ENCODE peak calls at places on chromosomes 7 and 10, in six cellular contexts. Y is colonic mucosa; N is Panc1; S is hepatocyte; Q is K562; V is CD8-positive, alpha-beta memory T cell. G is an unnamed sample.

GRCh38 chr7:47669178-47669878 is 87.4 kb upstream of the TNS3 start:
- DNase-seq in N (no peak), S (peak; percentile 77), Y (peak; percentile 64), Q (no peak), V (no peak), G (no peak)

GRCh38 chr10:3027866-3028265 is 39.5 kb upstream of the PFKP start:
- DNase-seq in Y (no peak), Q (no peak), N (no peak), V (no peak), S (no peak), G (no peak)

GRCh38 chr10:67839957-67840356 is 2.0 kb upstream of the DNAJC12 start:
- DNase-seq in V (no peak), S (no peak), Q (no peak), N (no peak), Y (no peak), G (no peak)

GRCh38 chr7:38070718-38071117 is 107.3 kb upstream of the STARD3NL start:
- DNase-seq in S (peak; percentile 11), N (peak; percentile 12), Q (peak; percentile 16), V (no peak), Y (no peak), G (peak; percentile 56)

GRCh38 chr10:94439275-94439861 is 37.0 kb downstream of the TBC1D12 start:
- DNase-seq in S (no peak), N (no peak), Q (no peak), Y (peak; percentile 27), V (no peak), G (no peak)

GRCh38 chr10:91540714-91541113 is 92.2 kb downstream of the PPP1R3C start:
- DNase-seq in N (no peak), Y (no peak), V (no peak), Q (no peak), S (no peak), G (no peak)

GRCh38 chr10:87836098-87836497 is 18.1 kb upstream of the ATAD1 start:
- DNase-seq in S (no peak), Q (no peak), V (no peak), Y (no peak), N (no peak), G (no peak)

GRCh38 chr10:32650246-32650655 is 204.3 kb downstream of the CCDC7 start:
- DNase-seq in V (no peak), Q (no peak), S (no peak), Y (no peak), N (no peak), G (no peak)

GRCh38 chr7:36393826-36394225 is 4.2 kb downstream of the ANLN start:
- DNase-seq in V (no peak), Q (no peak), N (peak; percentile 15), S (no peak), Y (no peak), G (peak; percentile 45)

GRCh38 chr10:32000937-32001336 is 55.3 kb downstream of the KIF5B start:
- DNase-seq in Y (no peak), Q (no peak), S (no peak), N (no peak), V (no peak), G (no peak)

GRCh38 chr10:76874896-76875295 is 762.7 kb downstream of the KCNMA1 start:
- DNase-seq in Y (no peak), S (no peak), N (no peak), Q (no peak), V (no peak), G (no peak)

GRCh38 chr10:109957092-109957797 is 33.9 kb upstream of the XPNPEP1 start:
- DNase-seq in Q (no peak), V (no peak), N (no peak), S (no peak), Y (no peak), G (no peak)

GRCh38 chr7:106329408-106329807 is 44.6 kb upstream of the NAMPT start:
- DNase-seq in N (no peak), V (no peak), S (no peak), Y (no peak), Q (no peak), G (no peak)

GRCh38 chr7:43303740-43304241 is 191.3 kb downstream of the HECW1 start:
- DNase-seq in Y (no peak), S (no peak), V (no peak), Q (no peak), N (no peak), G (no peak)

GRCh38 chr10:111758593-111758992 is 425.0 kb downstream of the GPAM start:
- DNase-seq in S (no peak), Q (no peak), Y (no peak), V (no peak), N (no peak), G (no peak)

GRCh38 chr7:91288208-91288824 is 24.1 kb downstream of the FZD1 start:
- DNase-seq in N (no peak), Q (peak; percentile 59), S (peak; percentile 68), Y (peak; percentile 63), V (no peak), G (peak; percentile 76)

DNA sequence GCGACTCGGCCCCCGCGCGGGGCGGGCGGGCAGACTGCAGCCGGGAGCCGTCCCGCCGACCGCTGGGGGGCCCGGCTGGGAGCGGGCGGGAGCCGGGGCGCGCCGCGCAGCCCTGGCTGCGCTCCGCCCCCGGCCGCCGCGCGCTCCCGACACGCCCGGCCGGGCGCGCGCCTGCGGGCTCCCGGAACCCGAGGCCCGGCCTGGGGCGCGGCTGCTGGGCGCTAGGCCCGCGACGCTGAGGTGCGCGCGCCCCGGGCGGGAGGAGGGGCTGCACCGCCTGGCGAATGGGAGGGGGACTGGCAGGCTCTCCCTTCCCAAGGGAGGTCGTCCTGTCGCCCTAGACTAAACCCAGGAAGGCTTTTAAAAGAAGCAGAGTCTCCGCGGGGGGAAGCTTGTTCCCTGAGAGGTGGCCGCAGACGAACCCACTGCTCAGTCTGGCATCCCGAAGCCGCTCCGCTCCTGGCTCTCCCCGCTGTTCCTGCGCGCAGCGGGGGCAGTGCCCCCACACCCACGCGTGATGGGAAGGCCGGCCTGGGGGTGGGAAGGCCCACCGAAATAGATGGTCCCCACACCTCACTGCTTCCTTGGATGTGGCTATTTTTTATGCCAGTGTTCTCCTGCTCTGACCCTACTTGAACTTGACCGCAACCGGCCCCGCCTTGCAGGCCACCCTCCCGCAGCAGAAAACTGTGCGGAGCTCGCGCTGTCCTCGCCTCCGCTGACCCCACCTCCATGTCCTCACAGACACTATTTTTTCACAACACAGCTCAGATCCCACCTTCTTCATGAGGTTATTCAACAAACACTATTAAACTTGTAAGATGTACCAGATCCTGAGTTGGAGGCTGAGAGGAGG is at the start of gene VOPP1:
- DNase-seq in Q (peak; percentile 94), Y (peak; percentile 70), S (peak; percentile 91), V (peak; percentile 50), N (no peak), G (peak; percentile 57)
- H3K4me3 ChIP-seq in Q (peak within 1 kb of the TSS; percentile 83), Y (peak within 1 kb of the TSS; percentile 91), S (peak within 1 kb of the TSS; percentile 99), V (peak within 1 kb of the TSS; percentile 76), N (peak within 1 kb of the TSS; percentile 80), G (peak within 1 kb of the TSS; percentile 78)

GRCh38 chr10:688287-688620 is 1.2 kb downstream of the DIP2C start:
- DNase-seq in Q (no peak), S (no peak), Y (no peak), N (no peak), V (no peak), G (no peak)

GRCh38 chr10:689433-690226 is at the start of gene DIP2C:
- DNase-seq in Q (no peak), S (peak; percentile 94), V (no peak), N (no peak), Y (peak; percentile 44), G (peak; percentile 85)

GRCh38 chr10:688621-689426 is 644 bp downstream of the DIP2C start:
- DNase-seq in S (peak; percentile 72), V (no peak), Y (peak; percentile 42), Q (no peak), N (no peak), G (no peak)

GRCh38 chr10:686155-686931 is 3.1 kb downstream of the DIP2C start:
- DNase-seq in S (no peak), N (no peak), Y (no peak), V (no peak), Q (no peak), G (no peak)

DNA sequence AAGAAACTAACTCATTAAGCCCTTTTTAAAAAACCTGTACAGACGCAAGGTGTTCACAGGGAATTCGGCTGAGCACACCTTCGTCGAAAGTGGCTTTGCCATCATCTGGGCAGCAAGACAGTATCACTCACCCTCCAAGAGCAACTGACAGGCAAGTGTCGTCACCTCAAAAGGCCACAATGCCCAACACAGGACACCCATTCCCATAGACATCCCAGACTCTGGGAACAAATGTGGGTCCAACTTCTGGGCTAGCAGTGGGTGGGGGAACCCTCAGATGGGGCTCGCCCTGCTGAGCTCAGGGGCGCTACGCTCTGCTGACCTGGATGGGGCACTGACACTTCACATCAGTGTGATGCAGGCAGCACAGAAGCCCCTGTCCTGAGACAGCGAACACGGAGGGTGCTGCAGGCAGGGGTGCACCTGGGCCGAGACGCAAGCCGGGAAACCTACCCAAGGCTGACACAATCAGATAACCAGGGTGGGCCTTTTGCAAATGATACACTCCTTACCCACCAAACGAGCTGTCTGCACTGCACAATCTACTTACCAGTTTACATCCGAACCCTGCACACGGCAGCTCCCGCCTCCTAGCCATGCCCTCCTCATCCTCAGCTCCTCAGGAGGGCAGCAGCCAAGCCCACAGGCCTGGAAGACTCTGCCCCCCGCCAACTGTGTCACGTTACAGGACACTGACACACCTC is 1.7 kb downstream of the DIP2C start:
- DNase-seq in S (no peak), Y (no peak), V (no peak), Q (no peak), N (no peak), G (no peak)
- H3K4me1 ChIP-seq in S (peaks cover 9% of the 10 kb centered on the region), Y (no peaks in the 10 kb centered on the region), V (no peaks in the 10 kb centered on the region), Q (peaks cover 5% of the 10 kb centered on the region), N (peaks cover 14% of the 10 kb centered on the region), G (no peaks in the 10 kb centered on the region)

GRCh38 chr7:158520825-158521224 is 66.8 kb downstream of the PTPRN2 start:
- DNase-seq in N (no peak), S (no peak), Q (no peak), Y (no peak), V (no peak), G (no peak)
- H3K9me3 ChIP-seq in N (no peaks in the 10 kb centered on the region), S (no peaks in the 10 kb centered on the region), Q (peaks cover 2% of the 10 kb centered on the region), Y (no peaks in the 10 kb centered on the region), V (no peaks in the 10 kb centered on the region), G (no peaks in the 10 kb centered on the region)

DNA sequence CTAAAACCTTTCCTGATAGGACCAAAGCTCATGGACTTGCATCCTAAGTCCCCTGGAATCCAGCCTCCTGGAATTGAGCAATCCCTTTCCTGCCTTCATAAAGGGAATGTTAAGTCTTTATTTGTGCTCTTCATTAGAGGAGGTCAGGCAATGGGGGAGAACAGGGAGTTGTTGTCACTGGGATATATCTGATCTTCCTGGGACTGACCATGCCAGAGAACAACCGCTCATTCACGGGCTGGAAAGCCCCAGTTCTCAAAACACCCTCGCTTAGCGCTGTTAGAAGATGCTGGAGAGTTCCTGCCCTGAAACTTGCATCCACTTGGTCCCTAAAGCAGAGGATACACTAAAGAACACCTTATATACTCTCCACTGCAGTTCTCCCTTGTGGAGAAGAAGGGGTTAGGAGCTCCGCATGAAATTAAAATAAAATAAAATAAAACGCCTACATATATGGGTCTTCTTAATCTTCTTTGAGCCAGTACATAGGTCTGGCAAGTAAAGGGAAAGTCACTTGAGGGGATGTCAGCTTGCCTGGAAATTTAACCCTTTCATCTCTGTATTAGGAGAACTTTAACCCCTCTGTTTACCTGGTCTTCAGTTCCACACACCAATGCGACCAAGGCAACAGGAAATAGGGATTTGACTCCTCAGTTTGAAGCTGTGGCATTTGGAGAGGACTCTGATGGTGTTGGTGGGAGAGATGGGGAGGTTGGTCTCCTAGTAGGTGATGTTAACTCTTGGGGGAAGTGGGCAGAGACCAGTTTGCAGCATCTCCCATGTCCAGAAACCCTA is 1.2 kb downstream of the SORCS1 start:
- DNase-seq in N (no peak), Q (no peak), V (no peak), S (peak; percentile 13), Y (no peak), G (no peak)
- H3K4me3 ChIP-seq in N (no peak overlapping the region), Q (no peak overlapping the region), V (no peak overlapping the region), S (peak overlapping the region; percentile 47), Y (peak overlapping the region; percentile 33), G (no peak overlapping the region)